ENCODE peak calls at places on chromosomes 2 and 18, in nine cellular contexts. One of them, this sample, is unnamed.

GRCh38 chr18:10437837-10438236 is 16.6 kb upstream of the APCDD1 start:
- DNase-seq in tibial artery: no peak
- DNase-seq in ovary: no peak
- DNase-seq in tibial nerve: no peak
- DNase-seq in left ventricle myocardium inferior: no peak
- DNase-seq in foreskin fibroblast: no peak
- DNase-seq in IMR-90: no peak
- DNase-seq in cardiac muscle cell: no peak
- DNase-seq in heart right ventricle: no peak
- DNase-seq in this sample: no peak

GRCh38 chr2:176826356-176826755 is 386.2 kb upstream of the HNRNPA3 start:
- DNase-seq in tibial artery: no peak
- DNase-seq in ovary: no peak
- DNase-seq in tibial nerve: no peak
- DNase-seq in left ventricle myocardium inferior: no peak
- DNase-seq in foreskin fibroblast: no peak
- DNase-seq in IMR-90: no peak
- DNase-seq in cardiac muscle cell: no peak
- DNase-seq in heart right ventricle: no peak
- DNase-seq in this sample: no peak

GRCh38 chr18:67402543-67402942 is 114.0 kb downstream of the DSEL start:
- DNase-seq in tibial artery: no peak
- DNase-seq in ovary: no peak
- DNase-seq in tibial nerve: no peak
- DNase-seq in left ventricle myocardium inferior: no peak
- DNase-seq in foreskin fibroblast: peak
- DNase-seq in IMR-90: peak
- DNase-seq in cardiac muscle cell: peak
- DNase-seq in heart right ventricle: no peak
- DNase-seq in this sample: peak

GRCh38 chr18:3747176-3747973 is 297.4 kb downstream of the TGIF1 start:
- DNase-seq in tibial artery: peak
- DNase-seq in ovary: peak
- DNase-seq in tibial nerve: no peak
- DNase-seq in left ventricle myocardium inferior: no peak
- DNase-seq in foreskin fibroblast: peak
- DNase-seq in IMR-90: peak
- DNase-seq in cardiac muscle cell: peak
- DNase-seq in heart right ventricle: no peak
- DNase-seq in this sample: peak

GRCh38 chr18:74204543-74205152 is 56.3 kb downstream of the TIMM21 start:
- DNase-seq in tibial artery: no peak
- DNase-seq in ovary: peak
- DNase-seq in tibial nerve: no peak
- DNase-seq in left ventricle myocardium inferior: no peak
- DNase-seq in foreskin fibroblast: no peak
- DNase-seq in IMR-90: peak
- DNase-seq in cardiac muscle cell: peak
- DNase-seq in heart right ventricle: no peak
- DNase-seq in this sample: no peak

GRCh38 chr2:70124983-70125480 is 37.8 kb downstream of the PCBP1 start:
- DNase-seq in tibial artery: peak
- DNase-seq in ovary: peak
- DNase-seq in tibial nerve: peak
- DNase-seq in left ventricle myocardium inferior: peak
- DNase-seq in foreskin fibroblast: no peak
- DNase-seq in IMR-90: peak
- DNase-seq in cardiac muscle cell: peak
- DNase-seq in heart right ventricle: peak
- DNase-seq in this sample: peak

GRCh38 chr2:212064318-212064717 is 474.3 kb downstream of the ERBB4 start:
- DNase-seq in tibial artery: no peak
- DNase-seq in ovary: no peak
- DNase-seq in tibial nerve: no peak
- DNase-seq in left ventricle myocardium inferior: no peak
- DNase-seq in foreskin fibroblast: no peak
- DNase-seq in IMR-90: no peak
- DNase-seq in cardiac muscle cell: no peak
- DNase-seq in heart right ventricle: no peak
- DNase-seq in this sample: no peak

GRCh38 chr2:238883315-238884004 is 35.6 kb downstream of the TWIST2 start:
- DNase-seq in tibial artery: no peak
- DNase-seq in ovary: no peak
- DNase-seq in tibial nerve: no peak
- DNase-seq in left ventricle myocardium inferior: no peak
- DNase-seq in foreskin fibroblast: peak
- DNase-seq in IMR-90: no peak
- DNase-seq in cardiac muscle cell: peak
- DNase-seq in heart right ventricle: no peak
- DNase-seq in this sample: no peak

GRCh38 chr18:48608581-48608980 is 69.8 kb downstream of the CTIF start:
- DNase-seq in tibial artery: no peak
- DNase-seq in ovary: no peak
- DNase-seq in tibial nerve: no peak
- DNase-seq in left ventricle myocardium inferior: no peak
- DNase-seq in foreskin fibroblast: no peak
- DNase-seq in IMR-90: no peak
- DNase-seq in cardiac muscle cell: no peak
- DNase-seq in heart right ventricle: no peak
- DNase-seq in this sample: no peak

GRCh38 chr2:190984595-190984994 is 29.4 kb downstream of the STAT1 start:
- DNase-seq in tibial artery: no peak
- DNase-seq in ovary: no peak
- DNase-seq in tibial nerve: no peak
- DNase-seq in left ventricle myocardium inferior: no peak
- DNase-seq in foreskin fibroblast: no peak
- DNase-seq in IMR-90: peak
- DNase-seq in cardiac muscle cell: peak
- DNase-seq in heart right ventricle: no peak
- DNase-seq in this sample: peak

GRCh38 chr2:109028280-109028679 is 39.3 kb upstream of the EDAR start:
- DNase-seq in tibial artery: no peak
- DNase-seq in ovary: no peak
- DNase-seq in tibial nerve: no peak
- DNase-seq in left ventricle myocardium inferior: no peak
- DNase-seq in foreskin fibroblast: no peak
- DNase-seq in IMR-90: no peak
- DNase-seq in cardiac muscle cell: no peak
- DNase-seq in heart right ventricle: no peak
- DNase-seq in this sample: no peak

GRCh38 chr18:51621103-51621969 is 423.9 kb upstream of the MEX3C start:
- DNase-seq in tibial artery: no peak
- DNase-seq in ovary: no peak
- DNase-seq in tibial nerve: peak
- DNase-seq in left ventricle myocardium inferior: peak
- DNase-seq in foreskin fibroblast: peak
- DNase-seq in IMR-90: no peak
- DNase-seq in cardiac muscle cell: peak
- DNase-seq in heart right ventricle: peak
- DNase-seq in this sample: peak

GRCh38 chr2:218570850-218571249 is 2.2 kb downstream of the CNOT9 start:
- DNase-seq in tibial artery: no peak
- DNase-seq in ovary: no peak
- DNase-seq in tibial nerve: no peak
- DNase-seq in left ventricle myocardium inferior: no peak
- DNase-seq in foreskin fibroblast: peak
- DNase-seq in IMR-90: peak
- DNase-seq in cardiac muscle cell: peak
- DNase-seq in heart right ventricle: no peak
- DNase-seq in this sample: peak

GRCh38 chr2:141384676-141385075 is 746.1 kb downstream of the LRP1B start:
- DNase-seq in tibial artery: no peak
- DNase-seq in ovary: no peak
- DNase-seq in tibial nerve: no peak
- DNase-seq in left ventricle myocardium inferior: no peak
- DNase-seq in foreskin fibroblast: peak
- DNase-seq in IMR-90: peak
- DNase-seq in cardiac muscle cell: peak
- DNase-seq in heart right ventricle: no peak
- DNase-seq in this sample: peak

DNA sequence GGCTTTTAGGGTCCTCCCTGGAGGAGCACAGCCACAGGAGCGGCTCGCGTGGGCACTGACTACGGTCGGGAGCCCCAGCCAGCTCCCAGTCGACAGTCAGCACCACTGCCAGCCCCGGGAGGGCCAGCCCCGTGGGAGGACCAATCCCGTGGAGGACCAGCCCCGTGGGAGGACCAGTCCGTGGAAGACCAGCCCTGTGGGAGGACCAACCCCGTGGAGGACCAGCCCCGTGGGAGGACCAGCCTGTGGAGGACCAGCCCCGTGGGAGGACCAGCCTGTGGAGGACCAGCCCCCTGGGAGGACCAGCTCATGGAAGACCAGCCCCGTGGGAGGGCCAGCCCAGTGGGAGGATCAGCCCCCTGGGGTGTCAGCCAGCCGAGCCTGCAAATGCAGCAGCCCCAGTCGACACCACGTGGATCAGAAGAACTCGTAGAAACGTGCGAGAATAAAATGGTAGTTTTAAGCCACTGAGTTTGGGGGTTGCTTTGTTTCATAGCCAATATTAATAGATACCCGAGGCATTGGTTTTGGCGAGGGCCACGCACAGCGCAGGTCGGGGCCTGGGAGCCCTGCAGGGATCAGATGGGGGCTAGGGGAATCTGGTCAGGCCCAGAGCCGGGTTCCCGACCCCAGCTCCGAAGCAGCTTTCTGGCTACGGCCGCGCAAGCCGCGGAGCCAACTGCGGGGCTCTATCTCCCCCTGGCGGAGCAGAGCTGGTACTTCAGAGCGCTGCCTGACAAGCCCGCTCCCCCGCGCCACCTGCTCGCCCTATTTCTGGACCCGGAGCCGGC is 73.0 kb downstream of the TEX51 start:
- DNase-seq in tibial artery: peak
- DNase-seq in ovary: peak
- DNase-seq in tibial nerve: peak
- DNase-seq in left ventricle myocardium inferior: peak
- DNase-seq in foreskin fibroblast: peak
- DNase-seq in IMR-90: peak
- DNase-seq in cardiac muscle cell: peak
- DNase-seq in heart right ventricle: peak
- DNase-seq in this sample: peak
- H3K4me3 ChIP-seq in tibial artery: peak
- H3K4me3 ChIP-seq in ovary: peak
- H3K4me3 ChIP-seq in tibial nerve: peak
- H3K4me3 ChIP-seq in left ventricle myocardium inferior: peak
- H3K4me3 ChIP-seq in foreskin fibroblast: peak
- H3K4me3 ChIP-seq in IMR-90: peak
- H3K4me3 ChIP-seq in cardiac muscle cell: no peak
- H3K4me3 ChIP-seq in heart right ventricle: peak
- H3K4me3 ChIP-seq in this sample: peak

GRCh38 chr2:202158796-202159195 is 79.6 kb downstream of the SUMO1 start:
- DNase-seq in tibial artery: no peak
- DNase-seq in ovary: no peak
- DNase-seq in tibial nerve: no peak
- DNase-seq in left ventricle myocardium inferior: no peak
- DNase-seq in foreskin fibroblast: peak
- DNase-seq in IMR-90: peak
- DNase-seq in cardiac muscle cell: peak
- DNase-seq in heart right ventricle: no peak
- DNase-seq in this sample: peak
- TF ChIP-seq CTCF in tibial artery: peak
- TF ChIP-seq CTCF in ovary: no peak
- TF ChIP-seq CTCF in tibial nerve: peak
- TF ChIP-seq CTCF in left ventricle myocardium inferior: peak
- TF ChIP-seq CTCF in foreskin fibroblast: peak
- TF ChIP-seq CTCF in IMR-90: peak
- TF ChIP-seq CTCF in cardiac muscle cell: peak
- TF ChIP-seq CTCF in heart right ventricle: peak
- TF ChIP-seq CTCF in this sample: peak

GRCh38 chr2:208183937-208184336 is 5.9 kb downstream of the C2orf80 start:
- DNase-seq in tibial artery: no peak
- DNase-seq in ovary: no peak
- DNase-seq in tibial nerve: no peak
- DNase-seq in left ventricle myocardium inferior: no peak
- DNase-seq in foreskin fibroblast: no peak
- DNase-seq in IMR-90: no peak
- DNase-seq in cardiac muscle cell: no peak
- DNase-seq in heart right ventricle: no peak
- DNase-seq in this sample: no peak
- H3K4me3 ChIP-seq in tibial artery: no peak
- H3K4me3 ChIP-seq in ovary: no peak
- H3K4me3 ChIP-seq in tibial nerve: no peak
- H3K4me3 ChIP-seq in left ventricle myocardium inferior: no peak
- H3K4me3 ChIP-seq in foreskin fibroblast: no peak
- H3K4me3 ChIP-seq in IMR-90: no peak
- H3K4me3 ChIP-seq in cardiac muscle cell: no peak
- H3K4me3 ChIP-seq in heart right ventricle: no peak
- H3K4me3 ChIP-seq in this sample: no peak

GRCh38 chr2:126638781-126639180 is 17.2 kb upstream of the GYPC start:
- DNase-seq in tibial artery: no peak
- DNase-seq in ovary: no peak
- DNase-seq in tibial nerve: no peak
- DNase-seq in left ventricle myocardium inferior: no peak
- DNase-seq in foreskin fibroblast: no peak
- DNase-seq in IMR-90: no peak
- DNase-seq in cardiac muscle cell: no peak
- DNase-seq in heart right ventricle: no peak
- DNase-seq in this sample: no peak

GRCh38 chr2:126637393-126637792 is 18.6 kb upstream of the GYPC start:
- DNase-seq in tibial artery: no peak
- DNase-seq in ovary: no peak
- DNase-seq in tibial nerve: no peak
- DNase-seq in left ventricle myocardium inferior: no peak
- DNase-seq in foreskin fibroblast: no peak
- DNase-seq in IMR-90: no peak
- DNase-seq in cardiac muscle cell: no peak
- DNase-seq in heart right ventricle: no peak
- DNase-seq in this sample: no peak

GRCh38 chr2:126639276-126639675 is 16.7 kb upstream of the GYPC start:
- DNase-seq in tibial artery: no peak
- DNase-seq in ovary: no peak
- DNase-seq in tibial nerve: no peak
- DNase-seq in left ventricle myocardium inferior: no peak
- DNase-seq in foreskin fibroblast: no peak
- DNase-seq in IMR-90: no peak
- DNase-seq in cardiac muscle cell: no peak
- DNase-seq in heart right ventricle: no peak
- DNase-seq in this sample: no peak

GRCh38 chr2:126635281-126635680 is 20.7 kb upstream of the GYPC start:
- DNase-seq in tibial artery: no peak
- DNase-seq in ovary: no peak
- DNase-seq in tibial nerve: no peak
- DNase-seq in left ventricle myocardium inferior: no peak
- DNase-seq in foreskin fibroblast: no peak
- DNase-seq in IMR-90: no peak
- DNase-seq in cardiac muscle cell: peak
- DNase-seq in heart right ventricle: peak
- DNase-seq in this sample: peak

DNA sequence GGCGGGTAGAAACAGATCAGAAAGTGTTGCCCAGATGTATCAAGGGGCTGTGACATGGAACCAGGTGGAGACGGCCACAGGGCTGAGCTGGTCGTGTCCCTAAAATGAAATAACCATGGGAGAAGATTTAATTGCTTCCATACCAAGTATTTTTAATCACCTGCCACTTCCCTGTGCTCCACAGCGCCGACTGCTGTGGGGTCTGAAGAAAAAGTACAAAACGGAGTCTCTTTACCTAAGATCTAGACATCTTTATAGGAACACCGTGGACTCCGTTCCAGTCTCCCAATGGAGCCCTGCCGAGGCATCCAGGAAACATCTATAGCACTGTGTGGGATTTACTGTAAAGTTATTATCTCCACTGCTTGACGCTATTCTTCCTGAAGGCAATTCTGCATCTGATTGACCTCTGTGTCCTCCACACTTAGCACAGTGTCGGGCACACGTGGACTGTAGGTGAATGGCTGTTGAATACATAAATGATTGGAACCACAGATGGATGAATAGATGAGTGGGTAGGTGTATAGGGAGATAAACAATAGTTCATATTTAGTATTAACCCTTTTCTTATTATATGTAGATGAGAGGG is 21.6 kb upstream of the GYPC start:
- DNase-seq in tibial artery: no peak
- DNase-seq in ovary: no peak
- DNase-seq in tibial nerve: no peak
- DNase-seq in left ventricle myocardium inferior: no peak
- DNase-seq in foreskin fibroblast: no peak
- DNase-seq in IMR-90: peak
- DNase-seq in cardiac muscle cell: peak
- DNase-seq in heart right ventricle: no peak
- DNase-seq in this sample: peak
- TF ChIP-seq CTCF in tibial artery: no peak
- TF ChIP-seq CTCF in ovary: no peak
- TF ChIP-seq CTCF in tibial nerve: no peak
- TF ChIP-seq CTCF in left ventricle myocardium inferior: peak
- TF ChIP-seq CTCF in foreskin fibroblast: peak
- TF ChIP-seq CTCF in IMR-90: peak
- TF ChIP-seq CTCF in cardiac muscle cell: peak
- TF ChIP-seq CTCF in heart right ventricle: peak
- TF ChIP-seq CTCF in this sample: peak